ENCODE peak calls at places on chromosomes 2 and 18, in six cellular contexts. R, S, U, N, V and D are unnamed samples. For H3K27me3, the result is how much of the 10 kb centered on the place peaks cover.

GRCh38 chr2:52594036-52594435 is 1173.6 kb upstream of the CHAC2 start:
- DNase-seq in N (no peak), S (no peak), V (no peak), U (no peak), R (no peak), D (no peak)

GRCh38 chr2:219619235-219619634 is 8.2 kb upstream of the SLC4A3 start:
- DNase-seq in R (no peak), N (no peak), U (no peak), V (no peak), S (no peak), D (no peak)

GRCh38 chr18:11808001-11808855 is 43.0 kb upstream of the CHMP1B start:
- DNase-seq in U (no peak), S (peak), R (no peak), V (no peak), N (peak), D (no peak)

GRCh38 chr2:45138904-45139303 is 129.7 kb upstream of the SIX2 start:
- DNase-seq in U (no peak), V (no peak), R (no peak), S (no peak), N (no peak), D (no peak)

GRCh38 chr2:142291964-142292363 is 161.1 kb upstream of the LRP1B start:
- DNase-seq in V (no peak), U (no peak), S (no peak), R (no peak), N (no peak), D (no peak)

GRCh38 chr2:231297108-231297908 is 98.2 kb upstream of the B3GNT7 start:
- DNase-seq in R (peak), S (peak), N (peak), V (peak), U (peak), D (peak)

GRCh38 chr18:63322246-63322645 is 2.7 kb upstream of the BCL2 start:
- DNase-seq in U (no peak), S (no peak), V (no peak), R (no peak), N (no peak), D (no peak)

GRCh38 chr2:201007584-201007998 is 44.1 kb upstream of the ORC2 start:
- DNase-seq in S (no peak), R (no peak), U (peak), N (no peak), V (no peak), D (no peak)

GRCh38 chr2:230974096-230974913 is 21.6 kb upstream of the SPATA3 start:
- DNase-seq in R (no peak), N (no peak), V (peak), S (no peak), U (no peak), D (no peak)

GRCh38 chr2:42849311-42849710 is 56.9 kb upstream of the HAAO start:
- DNase-seq in V (no peak), U (no peak), S (no peak), N (no peak), R (peak), D (no peak)

GRCh38 chr2:44361330-44362206 is at the start of the genes CAMKMT and PREPL:
- DNase-seq in N (peak), V (peak), R (peak), U (peak), S (peak), D (peak)

GRCh38 chr2:215981135-215981534 is 32.2 kb downstream of the MREG start:
- DNase-seq in V (no peak), U (no peak), S (no peak), R (no peak), N (no peak), D (no peak)

GRCh38 chr2:64362562-64363026 is 91.4 kb upstream of the LGALSL start:
- DNase-seq in U (peak), R (no peak), S (no peak), N (peak), V (no peak), D (no peak)

GRCh38 chr18:36158261-36158867 is 28.7 kb downstream of the ELP2 start:
- DNase-seq in R (no peak), N (no peak), V (no peak), S (no peak), U (no peak), D (no peak)

GRCh38 chr2:172364261-172364660 is 63.1 kb upstream of the ITGA6 start:
- DNase-seq in U (no peak), V (no peak), R (no peak), N (no peak), S (no peak), D (no peak)

GRCh38 chr2:170307988-170308387 is 130.0 kb downstream of the MYO3B start:
- DNase-seq in R (no peak), S (no peak), N (no peak), V (no peak), U (no peak), D (no peak)

GRCh38 chr18:9148239-9148552 is 11.6 kb downstream of the ANKRD12 start:
- DNase-seq in N (no peak), U (no peak), S (no peak), R (no peak), V (no peak), D (no peak)

GRCh38 chr2:215653344-215654015 is 217.6 kb upstream of the FN1 start:
- DNase-seq in R (no peak), V (no peak), S (no peak), N (no peak), U (no peak), D (no peak)

GRCh38 chr2:74564222-74564621 is 9.7 kb downstream of the DOK1 start:
- DNase-seq in V (no peak), N (no peak), U (no peak), R (no peak), S (no peak), D (no peak)

GRCh38 chr18:32760391-32760790 is 12.4 kb downstream of the KLHL14 start:
- DNase-seq in S (no peak), N (no peak), R (no peak), U (no peak), V (no peak), D (no peak)

GRCh38 chr2:171878481-171878993 is 15.5 kb downstream of the SLC25A12 start:
- DNase-seq in N (no peak), S (no peak), U (peak), V (no peak), R (no peak), D (peak)

GRCh38 chr2:197599285-197599965 is 76.0 kb downstream of the RFTN2 start:
- DNase-seq in V (peak), N (peak), U (no peak), S (no peak), R (no peak), D (peak)

GRCh38 chr2:74513605-74514367 is 464 bp upstream of the TLX2 start:
- DNase-seq in U (no peak), V (no peak), S (no peak), R (no peak), N (no peak), D (no peak)

GRCh38 chr18:63016270-63016669 is 300.9 kb downstream of the PHLPP1 start:
- DNase-seq in U (no peak), R (no peak), S (peak), V (peak), N (peak), D (peak)

GRCh38 chr2:158742536-158742935 is 52.6 kb upstream of the DAPL1 start:
- DNase-seq in N (no peak), U (no peak), R (no peak), V (no peak), S (no peak), D (no peak)

GRCh38 chr18:50662177-50662576 is 102.3 kb downstream of the MAPK4 start:
- DNase-seq in N (peak), U (no peak), R (no peak), V (no peak), S (no peak), D (no peak)

GRCh38 chr18:37577051-37577611 is 11.5 kb upstream of the CELF4 start:
- DNase-seq in U (no peak), S (no peak), N (no peak), V (no peak), R (no peak), D (no peak)

GRCh38 chr2:160224060-160224459 is 24.0 kb upstream of the ITGB6 start:
- DNase-seq in N (peak), U (no peak), R (no peak), V (no peak), S (no peak), D (no peak)

GRCh38 chr2:68715353-68716041 is 19.1 kb upstream of the ARHGAP25 start:
- DNase-seq in N (peak), R (peak), S (peak), V (no peak), U (peak), D (peak)

GRCh38 chr2:73307720-73308119 is 14.4 kb upstream of the EGR4 start:
- DNase-seq in S (no peak), U (no peak), N (no peak), V (no peak), R (no peak), D (no peak)
- H3K27me3 ChIP-seq in S (under half), U (under half), N (under half), V (under half), R (under half), D (under half)

GRCh38 chr2:105577762-105578161 is 166.9 kb upstream of the NCK2 start:
- DNase-seq in R (no peak), S (no peak), N (no peak), U (no peak), V (no peak), D (no peak)

GRCh38 chr2:105576440-105577241 is 168.1 kb upstream of the NCK2 start:
- DNase-seq in S (peak), N (peak), R (no peak), V (no peak), U (no peak), D (no peak)

GRCh38 chr2:105575626-105576025 is 169.1 kb upstream of the NCK2 start:
- DNase-seq in S (no peak), U (no peak), R (no peak), N (no peak), V (no peak), D (no peak)

GRCh38 chr2:105574796-105575344 is 169.8 kb upstream of the NCK2 start:
- DNase-seq in R (no peak), N (no peak), V (no peak), U (no peak), S (no peak), D (no peak)

GRCh38 chr2:105576050-105576439 is 168.7 kb upstream of the NCK2 start:
- DNase-seq in S (no peak), U (no peak), R (no peak), N (no peak), V (no peak), D (no peak)
- TF ChIP-seq CTCF in S (no peak), U (no peak), R (no peak), N (no peak), V (no peak), D (no peak)

GRCh38 chr2:240817496-240818292 is 2.3 kb downstream of the KIF1A start:
- DNase-seq in V (no peak), S (no peak), N (no peak), R (peak), U (peak), D (no peak)

GRCh38 chr2:240819404-240820013 is 510 bp downstream of the KIF1A start:
- DNase-seq in S (no peak), N (no peak), V (no peak), R (no peak), U (peak), D (no peak)

GRCh38 chr2:240816584-240817495 is 3.2 kb downstream of the KIF1A start:
- DNase-seq in S (no peak), R (peak), U (no peak), V (no peak), N (no peak), D (no peak)

GRCh38 chr2:240818543-240819403 is 1.2 kb downstream of the KIF1A start:
- DNase-seq in N (no peak), S (no peak), V (no peak), R (no peak), U (peak), D (no peak)

GRCh38 chr2:240818293-240818542 is 1.8 kb downstream of the KIF1A start:
- DNase-seq in N (no peak), S (no peak), R (no peak), U (peak), V (no peak), D (no peak)
- H3K27me3 ChIP-seq in N (under half), S (under half), R (half or more), U (half or more), V (under half), D (under half)

GRCh38 chr2:127531133-127531709 is 4.3 kb upstream of the MYO7B start:
- DNase-seq in U (no peak), R (no peak), V (no peak), N (no peak), S (no peak), D (no peak)
- TF ChIP-seq CTCF in U (no peak), R (no peak), V (no peak), N (peak), S (no peak), D (no peak)

GRCh38 chr2:222756951-222757645 is 85.6 kb downstream of the MOGAT1 start:
- DNase-seq in S (no peak), N (peak), R (no peak), U (no peak), V (no peak), D (no peak)

GRCh38 chr2:222760301-222760897 is 88.9 kb downstream of the MOGAT1 start:
- DNase-seq in U (no peak), V (no peak), R (no peak), N (no peak), S (no peak), D (no peak)

GRCh38 chr2:222756362-222756831 is 84.9 kb downstream of the MOGAT1 start:
- DNase-seq in U (no peak), S (no peak), R (no peak), N (no peak), V (no peak), D (no peak)

DNA sequence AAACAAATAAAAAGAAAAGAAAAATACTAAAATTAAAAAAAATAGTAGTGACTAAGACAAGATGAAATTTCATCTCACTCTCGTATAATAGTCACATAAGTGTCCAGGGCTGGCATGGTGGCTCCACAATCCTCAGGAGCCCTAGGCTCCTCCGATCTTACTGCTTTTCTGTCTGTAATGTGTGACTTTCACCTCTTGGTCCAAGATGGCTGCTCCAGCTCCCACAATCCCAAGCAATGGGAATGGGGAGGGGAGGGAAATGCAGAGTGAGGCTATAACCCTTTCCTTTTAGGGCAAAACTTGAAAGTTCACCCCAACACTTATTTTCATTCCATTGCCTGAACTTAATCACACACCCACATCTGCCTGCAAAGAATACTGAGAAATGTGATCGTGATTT is 90.4 kb downstream of the MOGAT1 start:
- DNase-seq in U (no peak), V (no peak), S (no peak), N (no peak), R (no peak), D (no peak)
- H3K27me3 ChIP-seq in U (under half), V (under half), S (under half), N (under half), R (under half), D (under half)

DNA sequence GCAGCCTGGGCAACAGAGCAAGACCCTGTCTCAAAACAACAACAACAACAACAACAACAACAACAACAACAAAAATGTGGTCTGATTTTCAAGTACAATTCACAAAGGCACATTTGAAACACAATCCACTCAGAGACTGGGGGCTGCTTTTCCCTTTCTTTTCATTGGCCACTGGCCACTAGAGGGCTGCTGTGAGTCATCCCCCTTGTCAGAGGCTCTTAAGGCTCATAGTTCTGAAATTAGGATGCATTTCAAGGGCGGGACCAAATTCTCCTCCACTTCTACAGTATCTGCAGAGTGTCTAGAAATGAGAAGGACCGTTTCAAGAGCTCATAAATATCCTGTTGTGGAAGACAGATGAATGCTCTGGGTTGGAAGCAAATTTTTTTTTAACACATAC is 285.4 kb downstream of the NRXN1 start:
- DNase-seq in R (no peak), V (no peak), N (peak), U (no peak), S (no peak), D (no peak)
- TF ChIP-seq CTCF in R (peak), V (no peak), N (peak), U (no peak), S (peak), D (no peak)

GRCh38 chr2:161418715-161419337 is 2.7 kb downstream of the TBR1 start:
- DNase-seq in S (no peak), R (no peak), V (no peak), N (no peak), U (no peak), D (no peak)
- H3K27me3 ChIP-seq in S (under half), R (half or more), V (half or more), N (under half), U (half or more), D (under half)

GRCh38 chr2:177778472-177778871 is 294.1 kb downstream of the PDE11A start:
- DNase-seq in N (no peak), S (no peak), V (no peak), R (no peak), U (no peak), D (no peak)

GRCh38 chr2:177767768-177768167 is 304.8 kb downstream of the PDE11A start:
- DNase-seq in N (no peak), S (no peak), V (no peak), U (no peak), R (no peak), D (no peak)

GRCh38 chr2:177771191-177771590 is 301.4 kb downstream of the PDE11A start:
- DNase-seq in V (no peak), N (peak), S (no peak), R (no peak), U (no peak), D (no peak)

GRCh38 chr2:177772529-177772928 is 300.0 kb downstream of the PDE11A start:
- DNase-seq in V (no peak), S (peak), N (peak), U (no peak), R (no peak), D (no peak)
- TF ChIP-seq CTCF in V (peak), S (peak), N (peak), U (peak), R (peak), D (peak)

DNA sequence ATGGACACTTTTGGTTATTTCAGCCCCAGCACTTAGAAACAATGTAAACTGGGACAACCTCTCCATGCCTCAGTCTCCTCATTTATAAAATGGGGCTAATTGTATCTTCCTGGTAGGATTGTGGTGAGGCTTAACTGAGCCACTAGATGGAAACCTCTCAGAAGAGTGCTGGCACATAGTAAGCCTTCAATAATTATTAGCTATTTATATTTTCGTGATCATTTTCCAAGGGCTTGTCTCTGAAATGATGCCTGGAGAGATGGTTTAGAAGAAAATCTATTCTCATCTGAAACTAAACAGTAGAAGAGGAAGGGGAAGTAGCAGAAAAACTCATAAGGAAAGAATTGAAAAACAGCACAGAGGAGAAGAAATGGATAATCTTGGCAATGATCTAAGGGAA is 6.8 kb downstream of the RAX start:
- DNase-seq in S (no peak), N (no peak), U (no peak), R (no peak), V (no peak), D (no peak)
- H3K27me3 ChIP-seq in S (under half), N (under half), U (half or more), R (half or more), V (under half), D (half or more)